ENCODE peak calls at places on chromosome 1, in ten cellular contexts. One of them, this sample, is unnamed.

GRCh38 chr1:31364561-31365255 is 8.2 kb downstream of the FABP3 start:
- DNase-seq in astrocyte of the cerebellum: peak; percentile 44
- DNase-seq in B cell: no peak
- DNase-seq in AG04450: no peak
- DNase-seq in nephron progenitor cell: no peak
- DNase-seq in IMR-90: no peak
- DNase-seq in foreskin keratinocyte: no peak
- DNase-seq in right atrium auricular region: no peak
- DNase-seq in ovary: no peak
- DNase-seq in GM12865: no peak
- DNase-seq in this sample: no peak

GRCh38 chr1:108962681-108963051 is 618 bp downstream of the CLCC1 start:
- DNase-seq in ovary: peak; percentile 41
- DNase-seq in astrocyte of the cerebellum: no peak
- DNase-seq in IMR-90: peak; percentile 6
- DNase-seq in foreskin keratinocyte: no peak
- DNase-seq in nephron progenitor cell: peak; percentile 9
- DNase-seq in right atrium auricular region: no peak
- DNase-seq in AG04450: no peak
- DNase-seq in B cell: no peak
- DNase-seq in GM12865: peak; percentile 62
- DNase-seq in this sample: no peak

GRCh38 chr1:214537219-214537618 is 14.2 kb downstream of the PTPN14 start:
- DNase-seq in astrocyte of the cerebellum: no peak
- DNase-seq in foreskin keratinocyte: no peak
- DNase-seq in nephron progenitor cell: no peak
- DNase-seq in ovary: no peak
- DNase-seq in IMR-90: peak; percentile 69
- DNase-seq in B cell: no peak
- DNase-seq in GM12865: no peak
- DNase-seq in AG04450: no peak
- DNase-seq in right atrium auricular region: no peak
- DNase-seq in this sample: no peak

GRCh38 chr1:24226754-24227153 is 39.7 kb upstream of the IFNLR1 start:
- DNase-seq in IMR-90: no peak
- DNase-seq in right atrium auricular region: no peak
- DNase-seq in foreskin keratinocyte: no peak
- DNase-seq in astrocyte of the cerebellum: no peak
- DNase-seq in AG04450: no peak
- DNase-seq in nephron progenitor cell: no peak
- DNase-seq in B cell: no peak
- DNase-seq in ovary: no peak
- DNase-seq in GM12865: peak; percentile 82
- DNase-seq in this sample: no peak

GRCh38 chr1:105137543-105138444 is 1388.1 kb downstream of the AMY1C start:
- DNase-seq in IMR-90: no peak
- DNase-seq in nephron progenitor cell: peak; percentile 59
- DNase-seq in B cell: no peak
- DNase-seq in astrocyte of the cerebellum: no peak
- DNase-seq in right atrium auricular region: no peak
- DNase-seq in AG04450: no peak
- DNase-seq in ovary: no peak
- DNase-seq in GM12865: peak; percentile 30
- DNase-seq in foreskin keratinocyte: no peak
- DNase-seq in this sample: no peak

GRCh38 chr1:25017436-25018109 is 87.5 kb upstream of the RUNX3 start:
- DNase-seq in GM12865: no peak
- DNase-seq in IMR-90: peak; percentile 76
- DNase-seq in AG04450: no peak
- DNase-seq in B cell: no peak
- DNase-seq in nephron progenitor cell: peak; percentile 45
- DNase-seq in astrocyte of the cerebellum: no peak
- DNase-seq in foreskin keratinocyte: no peak
- DNase-seq in ovary: no peak
- DNase-seq in right atrium auricular region: no peak
- DNase-seq in this sample: peak; percentile 17

GRCh38 chr1:18957136-18957521 is 653 bp upstream of the IFFO2 start:
- DNase-seq in GM12865: no peak
- DNase-seq in nephron progenitor cell: peak; percentile 58
- DNase-seq in astrocyte of the cerebellum: no peak
- DNase-seq in foreskin keratinocyte: no peak
- DNase-seq in AG04450: no peak
- DNase-seq in B cell: no peak
- DNase-seq in IMR-90: no peak
- DNase-seq in right atrium auricular region: no peak
- DNase-seq in ovary: no peak
- DNase-seq in this sample: no peak

GRCh38 chr1:157156058-157156541 is 17.9 kb upstream of the ETV3 start:
- DNase-seq in AG04450: no peak
- DNase-seq in IMR-90: peak; percentile 54
- DNase-seq in foreskin keratinocyte: no peak
- DNase-seq in ovary: peak; percentile 78
- DNase-seq in right atrium auricular region: peak; percentile 71
- DNase-seq in nephron progenitor cell: peak; percentile 92
- DNase-seq in B cell: peak; percentile 66
- DNase-seq in astrocyte of the cerebellum: no peak
- DNase-seq in GM12865: peak; percentile 78
- DNase-seq in this sample: peak; percentile 30

GRCh38 chr1:52741259-52741658 is 15.0 kb downstream of the ZYG11B start:
- DNase-seq in IMR-90: no peak
- DNase-seq in foreskin keratinocyte: no peak
- DNase-seq in GM12865: no peak
- DNase-seq in astrocyte of the cerebellum: no peak
- DNase-seq in right atrium auricular region: no peak
- DNase-seq in ovary: no peak
- DNase-seq in B cell: no peak
- DNase-seq in nephron progenitor cell: no peak
- DNase-seq in AG04450: no peak
- DNase-seq in this sample: no peak

GRCh38 chr1:2231667-2232254 is 3.6 kb downstream of the SKI start:
- DNase-seq in IMR-90: peak; percentile 81
- DNase-seq in B cell: peak; percentile 67
- DNase-seq in nephron progenitor cell: peak; percentile 85
- DNase-seq in foreskin keratinocyte: peak; percentile 49
- DNase-seq in astrocyte of the cerebellum: no peak
- DNase-seq in ovary: peak; percentile 90
- DNase-seq in right atrium auricular region: peak; percentile 95
- DNase-seq in GM12865: no peak
- DNase-seq in AG04450: no peak
- DNase-seq in this sample: peak; percentile 76

GRCh38 chr1:234089396-234089795 is 184.9 kb downstream of the SLC35F3 start:
- DNase-seq in astrocyte of the cerebellum: no peak
- DNase-seq in foreskin keratinocyte: no peak
- DNase-seq in right atrium auricular region: no peak
- DNase-seq in nephron progenitor cell: no peak
- DNase-seq in ovary: no peak
- DNase-seq in GM12865: no peak
- DNase-seq in AG04450: no peak
- DNase-seq in IMR-90: no peak
- DNase-seq in B cell: no peak
- DNase-seq in this sample: no peak
- TF ChIP-seq CTCF in astrocyte of the cerebellum: peak; percentile 21
- TF ChIP-seq CTCF in foreskin keratinocyte: peak; percentile 17
- TF ChIP-seq CTCF in right atrium auricular region: no peak
- TF ChIP-seq CTCF in nephron progenitor cell: no peak
- TF ChIP-seq CTCF in ovary: no peak
- TF ChIP-seq CTCF in GM12865: peak; percentile 37
- TF ChIP-seq CTCF in AG04450: peak; percentile 11
- TF ChIP-seq CTCF in IMR-90: no peak
- TF ChIP-seq CTCF in B cell: no peak
- TF ChIP-seq CTCF in this sample: no peak

GRCh38 chr1:55286851-55287602 is 71.9 kb upstream of the USP24 start:
- DNase-seq in astrocyte of the cerebellum: no peak
- DNase-seq in ovary: no peak
- DNase-seq in IMR-90: peak; percentile 35
- DNase-seq in foreskin keratinocyte: no peak
- DNase-seq in AG04450: no peak
- DNase-seq in B cell: no peak
- DNase-seq in right atrium auricular region: no peak
- DNase-seq in nephron progenitor cell: no peak
- DNase-seq in GM12865: peak; percentile 10
- DNase-seq in this sample: no peak

GRCh38 chr1:55288245-55288644 is 73.1 kb upstream of the USP24 start:
- DNase-seq in AG04450: no peak
- DNase-seq in GM12865: peak; percentile 84
- DNase-seq in foreskin keratinocyte: no peak
- DNase-seq in IMR-90: no peak
- DNase-seq in right atrium auricular region: no peak
- DNase-seq in nephron progenitor cell: no peak
- DNase-seq in ovary: peak; percentile 29
- DNase-seq in B cell: peak; percentile 20
- DNase-seq in astrocyte of the cerebellum: no peak
- DNase-seq in this sample: no peak

GRCh38 chr1:55284856-55285255 is 69.7 kb upstream of the USP24 start:
- DNase-seq in B cell: no peak
- DNase-seq in right atrium auricular region: no peak
- DNase-seq in IMR-90: peak; percentile 60
- DNase-seq in astrocyte of the cerebellum: peak; percentile 26
- DNase-seq in AG04450: peak; percentile 27
- DNase-seq in foreskin keratinocyte: no peak
- DNase-seq in ovary: peak; percentile 61
- DNase-seq in GM12865: peak; percentile 53
- DNase-seq in nephron progenitor cell: peak; percentile 32
- DNase-seq in this sample: peak; percentile 37

GRCh38 chr1:55287732-55288131 is 72.6 kb upstream of the USP24 start:
- DNase-seq in AG04450: no peak
- DNase-seq in ovary: no peak
- DNase-seq in astrocyte of the cerebellum: no peak
- DNase-seq in nephron progenitor cell: no peak
- DNase-seq in right atrium auricular region: no peak
- DNase-seq in foreskin keratinocyte: no peak
- DNase-seq in GM12865: peak; percentile 48
- DNase-seq in IMR-90: no peak
- DNase-seq in B cell: no peak
- DNase-seq in this sample: no peak

DNA sequence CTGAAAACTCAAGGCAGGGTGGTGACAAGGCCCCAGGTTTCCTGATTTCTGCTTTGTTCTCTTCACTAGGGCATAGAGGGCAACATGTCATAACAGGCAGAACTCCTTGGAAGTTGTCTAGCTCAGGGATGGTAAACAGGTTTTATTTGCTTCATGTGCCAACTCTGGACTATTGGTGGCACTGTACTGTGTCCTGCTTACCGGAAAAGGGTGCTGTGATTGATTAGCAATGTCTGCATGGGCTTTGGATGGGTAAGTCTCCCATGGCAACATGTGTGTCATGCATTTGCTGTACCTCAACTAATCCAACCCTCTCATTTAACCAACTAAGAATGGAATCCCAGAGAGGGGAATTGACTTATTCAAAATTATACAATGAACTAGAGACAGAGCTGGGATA is 70.7 kb upstream of the USP24 start:
- DNase-seq in nephron progenitor cell: no peak
- DNase-seq in GM12865: peak; percentile 11
- DNase-seq in IMR-90: no peak
- DNase-seq in foreskin keratinocyte: peak; percentile 63
- DNase-seq in astrocyte of the cerebellum: no peak
- DNase-seq in AG04450: no peak
- DNase-seq in B cell: no peak
- DNase-seq in ovary: no peak
- DNase-seq in right atrium auricular region: no peak
- DNase-seq in this sample: no peak
- TF ChIP-seq CTCF in nephron progenitor cell: no peak
- TF ChIP-seq CTCF in GM12865: no peak
- TF ChIP-seq CTCF in IMR-90: no peak
- TF ChIP-seq CTCF in foreskin keratinocyte: peak; percentile 52
- TF ChIP-seq CTCF in astrocyte of the cerebellum: no peak
- TF ChIP-seq CTCF in AG04450: no peak
- TF ChIP-seq CTCF in B cell: no peak
- TF ChIP-seq CTCF in ovary: no peak
- TF ChIP-seq CTCF in right atrium auricular region: no peak
- TF ChIP-seq CTCF in this sample: peak; percentile 12

GRCh38 chr1:160061376-160062100 is 8.4 kb downstream of the KCNJ10 start:
- DNase-seq in GM12865: no peak
- DNase-seq in ovary: no peak
- DNase-seq in IMR-90: no peak
- DNase-seq in astrocyte of the cerebellum: no peak
- DNase-seq in right atrium auricular region: no peak
- DNase-seq in foreskin keratinocyte: no peak
- DNase-seq in nephron progenitor cell: no peak
- DNase-seq in B cell: no peak
- DNase-seq in AG04450: no peak
- DNase-seq in this sample: no peak
- TF ChIP-seq CTCF in GM12865: peak; percentile 4
- TF ChIP-seq CTCF in ovary: no peak
- TF ChIP-seq CTCF in IMR-90: no peak
- TF ChIP-seq CTCF in astrocyte of the cerebellum: no peak
- TF ChIP-seq CTCF in right atrium auricular region: no peak
- TF ChIP-seq CTCF in foreskin keratinocyte: no peak
- TF ChIP-seq CTCF in nephron progenitor cell: no peak
- TF ChIP-seq CTCF in B cell: no peak
- TF ChIP-seq CTCF in AG04450: no peak
- TF ChIP-seq CTCF in this sample: no peak

GRCh38 chr1:75328691-75329090 is 194.5 kb downstream of the LHX8 start:
- DNase-seq in IMR-90: no peak
- DNase-seq in foreskin keratinocyte: no peak
- DNase-seq in astrocyte of the cerebellum: no peak
- DNase-seq in nephron progenitor cell: no peak
- DNase-seq in B cell: no peak
- DNase-seq in AG04450: no peak
- DNase-seq in ovary: no peak
- DNase-seq in right atrium auricular region: no peak
- DNase-seq in GM12865: no peak
- DNase-seq in this sample: no peak
- TF ChIP-seq CTCF in IMR-90: no peak
- TF ChIP-seq CTCF in foreskin keratinocyte: no peak
- TF ChIP-seq CTCF in astrocyte of the cerebellum: no peak
- TF ChIP-seq CTCF in nephron progenitor cell: no peak
- TF ChIP-seq CTCF in B cell: no peak
- TF ChIP-seq CTCF in AG04450: no peak
- TF ChIP-seq CTCF in ovary: no peak
- TF ChIP-seq CTCF in right atrium auricular region: no peak
- TF ChIP-seq CTCF in GM12865: no peak
- TF ChIP-seq CTCF in this sample: no peak

GRCh38 chr1:231613419-231614349 is 12.9 kb upstream of the DISC1 start:
- DNase-seq in right atrium auricular region: no peak
- DNase-seq in B cell: no peak
- DNase-seq in AG04450: no peak
- DNase-seq in ovary: no peak
- DNase-seq in foreskin keratinocyte: no peak
- DNase-seq in GM12865: peak; percentile 21
- DNase-seq in astrocyte of the cerebellum: no peak
- DNase-seq in nephron progenitor cell: no peak
- DNase-seq in IMR-90: no peak
- DNase-seq in this sample: no peak
- TF ChIP-seq CTCF in right atrium auricular region: no peak
- TF ChIP-seq CTCF in B cell: no peak
- TF ChIP-seq CTCF in AG04450: no peak
- TF ChIP-seq CTCF in ovary: no peak
- TF ChIP-seq CTCF in foreskin keratinocyte: no peak
- TF ChIP-seq CTCF in GM12865: no peak
- TF ChIP-seq CTCF in astrocyte of the cerebellum: no peak
- TF ChIP-seq CTCF in nephron progenitor cell: no peak
- TF ChIP-seq CTCF in IMR-90: no peak
- TF ChIP-seq CTCF in this sample: no peak

This sample was measured in HFFc6.